ENCODE peak calls at places on chromosomes 12 and 14, in ten cellular contexts. D is vagina, U is cardiac muscle cell, H is BJ, J is left ventricle myocardium inferior, Z is aorta, V is PC-9, F is GM23338, N is NT2/D1, I is mesendoderm. Y is an unnamed sample. For H3K36me3, the result is how much of the 10 kb centered on the place peaks cover.

GRCh38 chr14:33906968-33907367 is 43.9 kb downstream of the EGLN3 start:
- DNase-seq in J (no peak), D (no peak), H (no peak), I (no peak), N (no peak), V (no peak), F (no peak), Z (no peak), U (no peak), Y (no peak)

GRCh38 chr14:51443195-51444018 is 203.4 kb downstream of the TMX1 start:
- DNase-seq in U (peak), I (no peak), Z (no peak), D (no peak), N (no peak), V (no peak), F (no peak), J (no peak), H (no peak), Y (no peak)

GRCh38 chr14:70670992-70671651 is 29.4 kb downstream of the TTC9 start:
- DNase-seq in J (no peak), F (no peak), U (no peak), D (no peak), V (no peak), I (no peak), H (no peak), N (no peak), Z (no peak), Y (no peak)

GRCh38 chr14:23984891-23985607 is 3.7 kb upstream of the DHRS4L2 start:
- DNase-seq in U (peak), Z (no peak), I (no peak), H (peak), F (no peak), J (no peak), D (no peak), V (no peak), N (no peak), Y (no peak)

GRCh38 chr14:55306938-55307589 is 35.8 kb downstream of the FBXO34 start:
- DNase-seq in I (peak), H (no peak), U (no peak), Z (no peak), N (no peak), F (peak), J (no peak), V (no peak), D (no peak), Y (no peak)

GRCh38 chr12:6569786-6570185 is 1.7 kb upstream of the NOP2 start:
- DNase-seq in I (no peak), Z (peak), N (no peak), F (no peak), H (no peak), J (no peak), D (no peak), U (no peak), V (no peak), Y (no peak)

GRCh38 chr12:45336331-45336730 is 120.4 kb downstream of the ANO6 start:
- DNase-seq in Z (no peak), I (no peak), H (peak), V (no peak), N (no peak), U (peak), F (no peak), D (no peak), J (no peak), Y (no peak)

GRCh38 chr12:94147991-94148840 is at the start of gene PLXNC1:
- DNase-seq in V (no peak), F (peak), I (peak), H (no peak), J (peak), D (no peak), N (no peak), Z (peak), U (peak), Y (peak)

GRCh38 chr14:54570047-54570446 is 3.1 kb downstream of the SAMD4A start:
- DNase-seq in V (no peak), U (no peak), J (no peak), I (no peak), F (no peak), Z (no peak), D (no peak), H (no peak), N (no peak), Y (no peak)

GRCh38 chr14:67620217-67620789 is 583 bp downstream of the ARG2 start:
- DNase-seq in Z (peak), U (no peak), F (peak), J (no peak), V (peak), D (no peak), I (peak), N (no peak), H (no peak), Y (no peak)

GRCh38 chr12:105922670-105923102 is 216.1 kb downstream of the NUAK1 start:
- DNase-seq in N (no peak), V (no peak), F (no peak), J (no peak), I (no peak), U (peak), D (no peak), H (peak), Z (no peak), Y (no peak)

GRCh38 chr14:55780156-55780946 is 200.3 kb downstream of the KTN1 start:
- DNase-seq in F (no peak), Z (peak), U (peak), N (no peak), I (no peak), J (peak), D (peak), V (peak), H (peak), Y (no peak)

GRCh38 chr12:71742998-71743397 is 11.7 kb upstream of the RAB21 start:
- DNase-seq in Z (no peak), V (no peak), H (no peak), J (no peak), F (no peak), N (no peak), D (no peak), U (no peak), I (no peak), Y (no peak)

GRCh38 chr12:94207467-94208432 is 59.4 kb downstream of the PLXNC1 start:
- DNase-seq in I (no peak), D (no peak), F (no peak), H (no peak), U (peak), Z (no peak), J (no peak), V (no peak), N (no peak), Y (no peak)

GRCh38 chr12:13864081-13864673 is 117.2 kb downstream of the GRIN2B start:
- DNase-seq in H (peak), V (peak), D (no peak), J (peak), U (peak), F (peak), N (peak), Z (peak), I (peak), Y (peak)

DNA sequence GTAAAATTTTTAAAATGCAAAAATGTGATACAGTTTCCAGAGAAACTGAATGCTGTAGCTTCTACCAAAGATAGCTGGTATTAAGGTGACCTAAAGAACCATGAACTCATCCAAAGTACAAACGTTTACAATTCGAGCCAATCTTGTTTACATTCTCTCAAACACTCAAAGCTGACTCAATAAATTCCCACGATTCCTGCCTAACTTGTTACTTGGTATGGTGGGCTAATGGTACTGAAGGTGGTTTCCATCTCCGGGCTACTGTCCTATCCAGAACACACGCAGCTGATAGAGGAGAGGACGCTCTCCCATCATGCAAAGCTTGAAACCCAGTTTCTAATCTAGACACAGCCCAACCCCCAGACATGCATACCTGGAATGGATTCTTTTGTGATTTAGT is 31.5 kb downstream of the RAD9B start:
- DNase-seq in I (peak), D (no peak), J (no peak), U (no peak), F (peak), N (no peak), Z (no peak), H (no peak), V (no peak), Y (no peak)
- H3K36me3 ChIP-seq in I (under half), D (under half), J (under half), U (under half), F (under half), N (under half), Z (under half), H (under half), V (under half), Y (under half)

DNA sequence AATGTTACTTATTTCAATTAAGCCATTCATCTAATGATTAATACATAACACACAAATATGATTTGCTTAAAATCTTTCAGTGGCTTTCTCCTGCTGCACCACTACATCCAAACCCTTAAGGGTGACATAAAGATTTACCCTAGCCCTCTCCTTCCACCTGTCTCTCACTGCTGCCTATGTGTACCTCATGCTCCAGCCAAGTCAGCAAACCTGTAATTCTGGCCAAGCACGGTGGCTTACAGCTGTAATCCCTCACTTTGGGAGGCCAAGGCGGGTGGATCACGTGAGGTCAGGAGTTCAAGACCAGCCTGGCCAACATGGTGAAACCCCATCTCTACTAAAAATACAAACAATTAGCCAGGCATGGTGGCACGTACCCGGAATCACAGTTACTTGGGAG is 31.7 kb upstream of the CERS5 start:
- DNase-seq in D (no peak), V (no peak), H (no peak), I (no peak), F (no peak), U (no peak), Z (no peak), N (no peak), J (no peak), Y (no peak)
- H3K36me3 ChIP-seq in D (under half), V (under half), H (under half), I (under half), F (under half), U (under half), Z (under half), N (half or more), J (half or more), Y (half or more)

GRCh38 chr12:68769941-68770340 is 24.0 kb downstream of the SLC35E3 start:
- DNase-seq in H (no peak), J (no peak), V (no peak), F (no peak), Z (no peak), U (no peak), D (no peak), I (no peak), N (no peak), Y (no peak)

GRCh38 chr12:68768431-68768934 is 22.5 kb downstream of the SLC35E3 start:
- DNase-seq in U (no peak), J (no peak), N (no peak), I (no peak), F (no peak), Z (no peak), D (no peak), H (no peak), V (no peak), Y (no peak)

GRCh38 chr12:68765696-68766095 is 19.7 kb downstream of the SLC35E3 start:
- DNase-seq in F (no peak), Z (no peak), D (no peak), U (no peak), I (no peak), V (no peak), N (no peak), J (no peak), H (no peak), Y (no peak)

GRCh38 chr12:68766646-68767045 is 20.7 kb downstream of the SLC35E3 start:
- DNase-seq in U (no peak), H (no peak), F (no peak), I (no peak), J (no peak), D (no peak), Z (no peak), N (no peak), V (no peak), Y (no peak)

DNA sequence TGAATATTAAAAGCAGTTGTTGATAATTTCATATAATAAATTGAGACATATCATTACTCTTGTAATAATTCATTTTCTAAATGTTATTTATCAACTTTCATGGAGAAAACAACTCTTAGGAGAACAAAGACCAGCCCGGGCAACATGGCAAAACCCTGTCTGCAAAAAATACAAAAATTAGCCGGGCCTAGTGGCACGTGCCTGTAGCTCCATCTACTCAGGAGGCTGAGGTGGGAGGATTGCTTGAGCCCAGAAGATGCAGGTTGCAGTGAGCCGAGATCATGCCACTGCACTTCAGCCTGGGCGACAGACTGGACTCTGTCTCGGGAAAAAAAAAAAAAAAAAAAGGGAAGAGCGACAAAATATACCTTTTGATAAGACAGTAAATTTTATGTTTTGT is 21.2 kb downstream of the SLC35E3 start:
- DNase-seq in J (no peak), Z (no peak), U (no peak), I (no peak), H (no peak), N (no peak), D (no peak), V (no peak), F (no peak), Y (no peak)
- H3K36me3 ChIP-seq in J (under half), Z (under half), U (under half), I (under half), H (under half), N (under half), D (under half), V (under half), F (under half), Y (under half)

GRCh38 chr12:112297188-112297587 is 85.0 kb downstream of the HECTD4 start:
- DNase-seq in I (no peak), Z (no peak), F (no peak), J (no peak), U (no peak), H (no peak), N (no peak), V (no peak), D (no peak), Y (no peak)
- H3K36me3 ChIP-seq in I (under half), Z (under half), F (under half), J (under half), U (under half), H (under half), N (under half), V (under half), D (under half), Y (under half)

GRCh38 chr14:45227566-45227965 is 25.4 kb downstream of the MIS18BP1 start:
- DNase-seq in H (no peak), V (no peak), D (no peak), F (no peak), J (no peak), Z (no peak), N (no peak), U (no peak), I (no peak), Y (no peak)
- H3K36me3 ChIP-seq in H (under half), V (under half), D (under half), F (half or more), J (half or more), Z (under half), N (half or more), U (under half), I (under half), Y (half or more)

DNA sequence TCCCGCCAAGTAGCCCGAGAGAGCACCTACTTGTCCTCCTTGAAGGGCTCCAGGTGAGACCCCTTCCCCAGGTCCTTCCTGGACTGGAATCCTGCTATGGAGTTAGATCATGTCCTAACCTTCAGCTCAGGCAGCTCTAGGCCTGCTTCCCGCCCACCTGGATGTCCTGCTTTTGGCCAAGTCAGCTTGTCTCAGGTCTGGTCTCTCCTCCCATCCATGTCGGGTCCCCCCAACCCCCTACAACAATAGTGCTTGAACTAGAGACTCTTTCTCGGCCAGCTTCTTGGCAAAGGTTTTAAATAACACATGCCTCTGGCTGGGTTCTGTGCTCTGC is 3.6 kb downstream of the NAB2 start:
- DNase-seq in F (no peak), Z (peak), U (no peak), N (no peak), J (no peak), V (no peak), I (no peak), H (no peak), D (no peak), Y (no peak)
- H3K36me3 ChIP-seq in F (under half), Z (under half), U (under half), N (half or more), J (half or more), V (under half), I (under half), H (under half), D (half or more), Y (half or more)

GRCh38 chr14:75467763-75468162 is 39.9 kb downstream of the JDP2 start:
- DNase-seq in Z (no peak), I (no peak), U (no peak), D (no peak), F (no peak), H (no peak), N (no peak), J (no peak), V (no peak), Y (peak)
- H3K36me3 ChIP-seq in Z (under half), I (under half), U (under half), D (under half), F (under half), H (half or more), N (half or more), J (half or more), V (half or more), Y (under half)

DNA sequence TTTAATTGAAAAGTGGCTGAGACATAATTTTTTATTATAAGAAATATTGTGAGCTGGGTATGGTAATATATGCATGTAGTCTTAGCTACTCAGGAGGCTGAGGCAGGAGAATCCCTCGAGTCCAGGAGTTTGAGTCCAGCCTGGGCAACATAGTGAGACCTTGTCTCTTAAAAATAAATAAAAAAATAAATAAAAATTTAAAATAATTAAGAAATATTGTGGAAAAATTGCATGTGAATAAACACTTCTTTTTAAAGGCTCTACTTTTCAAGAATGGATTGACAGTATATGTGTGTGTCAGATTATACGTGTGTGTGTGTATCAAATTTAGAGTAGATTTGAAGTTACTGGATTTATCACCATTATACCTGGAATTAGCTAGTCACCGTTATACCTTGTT is 43.2 kb downstream of the ERC1 start:
- DNase-seq in N (no peak), U (no peak), D (no peak), I (no peak), H (no peak), F (no peak), J (no peak), V (no peak), Z (no peak), Y (no peak)
- H3K36me3 ChIP-seq in N (under half), U (under half), D (under half), I (under half), H (under half), F (under half), J (under half), V (under half), Z (under half), Y (under half)

Y was measured in suprapubic skin.